ENCODE peak calls at places on chromosome 12, in nine cellular contexts. One of them, this sample, is unnamed.
A peak's percentile ranks its signal among the peaks of the same experiment; 100 is the strongest.

GRCh38 chr12:122830517-122831214 is 4.6 kb upstream of the HIP1R start:
- DNase-seq in tibial artery: no peak
- DNase-seq in CD4-positive, alpha-beta memory T cell: no peak
- DNase-seq in ovary: no peak
- DNase-seq in IMR-90: peak; percentile 81
- DNase-seq in mesenchymal stem cell: peak; percentile 73
- DNase-seq in CD4-positive, alpha-beta T cell: no peak
- DNase-seq in MM.1S: no peak
- DNase-seq in endothelial cell of umbilical vein: no peak
- DNase-seq in this sample: no peak

GRCh38 chr12:1360812-1361211 is 233.6 kb downstream of the FBXL14 start:
- DNase-seq in CD4-positive, alpha-beta T cell: no peak
- DNase-seq in endothelial cell of umbilical vein: no peak
- DNase-seq in tibial artery: no peak
- DNase-seq in MM.1S: no peak
- DNase-seq in ovary: no peak
- DNase-seq in CD4-positive, alpha-beta memory T cell: no peak
- DNase-seq in mesenchymal stem cell: peak; percentile 37
- DNase-seq in IMR-90: peak; percentile 91
- DNase-seq in this sample: no peak

GRCh38 chr12:112482734-112483133 is 64.0 kb downstream of the PTPN11 start:
- DNase-seq in endothelial cell of umbilical vein: no peak
- DNase-seq in ovary: no peak
- DNase-seq in CD4-positive, alpha-beta memory T cell: no peak
- DNase-seq in tibial artery: no peak
- DNase-seq in CD4-positive, alpha-beta T cell: no peak
- DNase-seq in mesenchymal stem cell: no peak
- DNase-seq in MM.1S: no peak
- DNase-seq in IMR-90: no peak
- DNase-seq in this sample: no peak

GRCh38 chr12:72264548-72265175 is 7.5 kb upstream of the TRHDE start:
- DNase-seq in MM.1S: peak; percentile 41
- DNase-seq in tibial artery: no peak
- DNase-seq in endothelial cell of umbilical vein: peak; percentile 3
- DNase-seq in ovary: no peak
- DNase-seq in mesenchymal stem cell: peak; percentile 42
- DNase-seq in CD4-positive, alpha-beta T cell: no peak
- DNase-seq in IMR-90: peak; percentile 48
- DNase-seq in CD4-positive, alpha-beta memory T cell: no peak
- DNase-seq in this sample: no peak

GRCh38 chr12:52006726-52007157 is at the start of gene TAMALIN:
- DNase-seq in CD4-positive, alpha-beta T cell: peak; percentile 82
- DNase-seq in ovary: peak; percentile 83
- DNase-seq in IMR-90: peak; percentile 53
- DNase-seq in endothelial cell of umbilical vein: peak; percentile 84
- DNase-seq in CD4-positive, alpha-beta memory T cell: peak; percentile 84
- DNase-seq in MM.1S: no peak
- DNase-seq in mesenchymal stem cell: peak; percentile 79
- DNase-seq in tibial artery: peak; percentile 83
- DNase-seq in this sample: no peak

GRCh38 chr12:109358154-109358869 is 10.6 kb downstream of the MYO1H start:
- DNase-seq in ovary: no peak
- DNase-seq in mesenchymal stem cell: no peak
- DNase-seq in CD4-positive, alpha-beta memory T cell: no peak
- DNase-seq in IMR-90: peak; percentile 4
- DNase-seq in CD4-positive, alpha-beta T cell: no peak
- DNase-seq in MM.1S: peak; percentile 52
- DNase-seq in tibial artery: no peak
- DNase-seq in endothelial cell of umbilical vein: peak; percentile 47
- DNase-seq in this sample: no peak

GRCh38 chr12:51318846-51319570 is 5.0 kb downstream of the BIN2 start:
- DNase-seq in MM.1S: peak; percentile 83
- DNase-seq in mesenchymal stem cell: no peak
- DNase-seq in CD4-positive, alpha-beta T cell: peak; percentile 61
- DNase-seq in ovary: no peak
- DNase-seq in tibial artery: peak; percentile 17
- DNase-seq in CD4-positive, alpha-beta memory T cell: peak; percentile 75
- DNase-seq in IMR-90: no peak
- DNase-seq in endothelial cell of umbilical vein: no peak
- DNase-seq in this sample: no peak

GRCh38 chr12:12172106-12172511 is 94.7 kb downstream of the LRP6 start:
- DNase-seq in IMR-90: peak; percentile 21
- DNase-seq in CD4-positive, alpha-beta T cell: no peak
- DNase-seq in endothelial cell of umbilical vein: peak; percentile 9
- DNase-seq in ovary: no peak
- DNase-seq in tibial artery: no peak
- DNase-seq in mesenchymal stem cell: peak; percentile 47
- DNase-seq in MM.1S: peak; percentile 62
- DNase-seq in CD4-positive, alpha-beta memory T cell: no peak
- DNase-seq in this sample: no peak

GRCh38 chr12:1281683-1282366 is 290.8 kb downstream of the ERC1 start:
- DNase-seq in endothelial cell of umbilical vein: no peak
- DNase-seq in IMR-90: peak; percentile 92
- DNase-seq in MM.1S: no peak
- DNase-seq in mesenchymal stem cell: peak; percentile 76
- DNase-seq in CD4-positive, alpha-beta memory T cell: no peak
- DNase-seq in tibial artery: no peak
- DNase-seq in CD4-positive, alpha-beta T cell: no peak
- DNase-seq in ovary: peak; percentile 21
- DNase-seq in this sample: no peak

GRCh38 chr12:11705010-11705409 is 55.5 kb downstream of the ETV6 start:
- DNase-seq in mesenchymal stem cell: peak; percentile 92
- DNase-seq in endothelial cell of umbilical vein: peak; percentile 57
- DNase-seq in CD4-positive, alpha-beta memory T cell: no peak
- DNase-seq in IMR-90: peak; percentile 97
- DNase-seq in tibial artery: no peak
- DNase-seq in CD4-positive, alpha-beta T cell: no peak
- DNase-seq in MM.1S: no peak
- DNase-seq in ovary: peak; percentile 23
- DNase-seq in this sample: no peak

GRCh38 chr12:27385756-27386155 is 53.1 kb downstream of the BMAL2 start:
- DNase-seq in IMR-90: no peak
- DNase-seq in CD4-positive, alpha-beta T cell: no peak
- DNase-seq in ovary: no peak
- DNase-seq in MM.1S: no peak
- DNase-seq in CD4-positive, alpha-beta memory T cell: no peak
- DNase-seq in mesenchymal stem cell: no peak
- DNase-seq in tibial artery: no peak
- DNase-seq in endothelial cell of umbilical vein: no peak
- DNase-seq in this sample: no peak

GRCh38 chr12:27384261-27384590 is 51.6 kb downstream of the BMAL2 start:
- DNase-seq in CD4-positive, alpha-beta T cell: no peak
- DNase-seq in tibial artery: no peak
- DNase-seq in CD4-positive, alpha-beta memory T cell: no peak
- DNase-seq in mesenchymal stem cell: no peak
- DNase-seq in IMR-90: no peak
- DNase-seq in ovary: no peak
- DNase-seq in MM.1S: no peak
- DNase-seq in endothelial cell of umbilical vein: no peak
- DNase-seq in this sample: no peak

GRCh38 chr12:27383429-27384260 is 51.0 kb downstream of the BMAL2 start:
- DNase-seq in IMR-90: peak; percentile 89
- DNase-seq in tibial artery: peak; percentile 86
- DNase-seq in CD4-positive, alpha-beta memory T cell: peak; percentile 41
- DNase-seq in mesenchymal stem cell: peak; percentile 77
- DNase-seq in ovary: peak; percentile 22
- DNase-seq in MM.1S: peak; percentile 69
- DNase-seq in endothelial cell of umbilical vein: peak; percentile 80
- DNase-seq in CD4-positive, alpha-beta T cell: peak; percentile 53
- DNase-seq in this sample: no peak

GRCh38 chr12:27382924-27383323 is 50.3 kb downstream of the BMAL2 start:
- DNase-seq in ovary: no peak
- DNase-seq in IMR-90: no peak
- DNase-seq in MM.1S: no peak
- DNase-seq in endothelial cell of umbilical vein: no peak
- DNase-seq in CD4-positive, alpha-beta memory T cell: no peak
- DNase-seq in tibial artery: no peak
- DNase-seq in CD4-positive, alpha-beta T cell: no peak
- DNase-seq in mesenchymal stem cell: no peak
- DNase-seq in this sample: no peak

GRCh38 chr12:27382126-27382795 is 49.6 kb downstream of the BMAL2 start:
- DNase-seq in IMR-90: no peak
- DNase-seq in ovary: no peak
- DNase-seq in mesenchymal stem cell: peak; percentile 4
- DNase-seq in CD4-positive, alpha-beta memory T cell: no peak
- DNase-seq in tibial artery: no peak
- DNase-seq in endothelial cell of umbilical vein: no peak
- DNase-seq in MM.1S: no peak
- DNase-seq in CD4-positive, alpha-beta T cell: no peak
- DNase-seq in this sample: no peak
- H3K27ac ChIP-seq in IMR-90: no peak overlapping the region
- H3K27ac ChIP-seq in ovary: no peak overlapping the region
- H3K27ac ChIP-seq in mesenchymal stem cell: no peak overlapping the region
- H3K27ac ChIP-seq in CD4-positive, alpha-beta memory T cell: no peak overlapping the region
- H3K27ac ChIP-seq in tibial artery: no peak overlapping the region
- H3K27ac ChIP-seq in endothelial cell of umbilical vein: no peak overlapping the region
- H3K27ac ChIP-seq in MM.1S: no peak overlapping the region
- H3K27ac ChIP-seq in CD4-positive, alpha-beta T cell: no peak overlapping the region
- H3K27ac ChIP-seq in this sample: no peak overlapping the region

GRCh38 chr12:70074510-70074909 is 168.7 kb upstream of the CNOT2 start:
- DNase-seq in endothelial cell of umbilical vein: no peak
- DNase-seq in CD4-positive, alpha-beta memory T cell: no peak
- DNase-seq in tibial artery: no peak
- DNase-seq in mesenchymal stem cell: no peak
- DNase-seq in CD4-positive, alpha-beta T cell: no peak
- DNase-seq in ovary: no peak
- DNase-seq in IMR-90: no peak
- DNase-seq in MM.1S: peak; percentile 36
- DNase-seq in this sample: no peak
- H3K27ac ChIP-seq in endothelial cell of umbilical vein: no peak overlapping the region
- H3K27ac ChIP-seq in CD4-positive, alpha-beta memory T cell: no peak overlapping the region
- H3K27ac ChIP-seq in tibial artery: no peak overlapping the region
- H3K27ac ChIP-seq in mesenchymal stem cell: no peak overlapping the region
- H3K27ac ChIP-seq in CD4-positive, alpha-beta T cell: no peak overlapping the region
- H3K27ac ChIP-seq in ovary: no peak overlapping the region
- H3K27ac ChIP-seq in IMR-90: no peak overlapping the region
- H3K27ac ChIP-seq in MM.1S: no peak overlapping the region
- H3K27ac ChIP-seq in this sample: no peak overlapping the region

GRCh38 chr12:132326646-132327045 is 2.7 kb downstream of the GALNT9 start:
- DNase-seq in endothelial cell of umbilical vein: no peak
- DNase-seq in ovary: no peak
- DNase-seq in IMR-90: no peak
- DNase-seq in MM.1S: no peak
- DNase-seq in CD4-positive, alpha-beta T cell: no peak
- DNase-seq in CD4-positive, alpha-beta memory T cell: no peak
- DNase-seq in mesenchymal stem cell: no peak
- DNase-seq in tibial artery: no peak
- DNase-seq in this sample: no peak

GRCh38 chr12:132329036-132329738 is at the start of gene GALNT9:
- DNase-seq in mesenchymal stem cell: no peak
- DNase-seq in endothelial cell of umbilical vein: no peak
- DNase-seq in IMR-90: no peak
- DNase-seq in ovary: no peak
- DNase-seq in CD4-positive, alpha-beta memory T cell: no peak
- DNase-seq in CD4-positive, alpha-beta T cell: no peak
- DNase-seq in MM.1S: no peak
- DNase-seq in tibial artery: no peak
- DNase-seq in this sample: no peak

GRCh38 chr12:132325733-132326130 is 3.7 kb downstream of the GALNT9 start:
- DNase-seq in CD4-positive, alpha-beta memory T cell: no peak
- DNase-seq in ovary: no peak
- DNase-seq in endothelial cell of umbilical vein: no peak
- DNase-seq in tibial artery: no peak
- DNase-seq in mesenchymal stem cell: no peak
- DNase-seq in CD4-positive, alpha-beta T cell: no peak
- DNase-seq in IMR-90: no peak
- DNase-seq in MM.1S: no peak
- DNase-seq in this sample: no peak

GRCh38 chr12:132328282-132329029 is 933 bp downstream of the GALNT9 start:
- DNase-seq in MM.1S: no peak
- DNase-seq in tibial artery: no peak
- DNase-seq in mesenchymal stem cell: no peak
- DNase-seq in CD4-positive, alpha-beta T cell: no peak
- DNase-seq in endothelial cell of umbilical vein: no peak
- DNase-seq in IMR-90: no peak
- DNase-seq in CD4-positive, alpha-beta memory T cell: no peak
- DNase-seq in ovary: no peak
- DNase-seq in this sample: no peak

DNA sequence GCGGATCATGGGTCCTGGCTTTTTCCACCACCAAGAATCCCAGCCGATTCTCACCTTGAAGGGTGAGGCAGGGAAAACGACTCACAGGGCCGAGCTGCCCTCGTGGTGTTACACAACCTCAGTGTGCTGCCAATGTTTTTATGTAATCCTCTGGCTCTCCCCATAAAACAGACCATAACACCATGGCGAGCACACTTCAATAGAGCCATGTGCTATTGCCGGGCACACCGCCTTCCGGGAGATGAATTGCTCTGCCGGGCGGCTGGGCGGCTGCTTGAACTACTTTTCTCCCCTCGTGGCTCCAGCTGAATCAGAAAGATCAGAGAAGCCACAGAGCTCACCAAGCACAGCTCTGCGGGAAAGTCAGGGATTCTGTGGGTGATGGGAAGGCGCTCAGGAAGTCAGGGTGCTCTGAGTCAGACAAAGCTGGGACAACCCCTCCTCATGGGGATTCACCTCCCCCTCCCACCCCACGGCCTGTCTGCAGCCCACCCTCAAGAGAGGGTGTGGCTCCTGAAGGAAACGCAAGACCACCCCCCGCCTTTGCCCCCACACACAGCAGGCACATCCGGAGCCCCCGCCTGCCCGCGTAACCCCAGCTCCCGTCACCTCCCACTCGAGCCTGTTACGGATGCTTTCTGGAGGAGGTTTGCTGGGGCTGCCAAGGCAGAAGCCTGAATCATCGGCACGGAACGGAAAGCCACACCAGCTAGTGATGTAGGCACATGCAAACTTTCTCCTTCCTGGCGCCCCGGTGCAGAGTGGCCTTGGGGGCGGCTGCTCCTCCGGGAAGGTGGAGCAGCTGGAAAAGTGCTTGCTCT is 1.8 kb downstream of the GALNT9 start:
- DNase-seq in CD4-positive, alpha-beta memory T cell: no peak
- DNase-seq in tibial artery: no peak
- DNase-seq in IMR-90: peak; percentile 82
- DNase-seq in mesenchymal stem cell: peak; percentile 1
- DNase-seq in CD4-positive, alpha-beta T cell: no peak
- DNase-seq in endothelial cell of umbilical vein: peak; percentile 45
- DNase-seq in MM.1S: no peak
- DNase-seq in ovary: peak; percentile 35
- DNase-seq in this sample: peak; percentile 70
- H3K27ac ChIP-seq in CD4-positive, alpha-beta memory T cell: no peak overlapping the region
- H3K27ac ChIP-seq in tibial artery: no peak overlapping the region
- H3K27ac ChIP-seq in IMR-90: no peak overlapping the region
- H3K27ac ChIP-seq in mesenchymal stem cell: no peak overlapping the region
- H3K27ac ChIP-seq in CD4-positive, alpha-beta T cell: no peak overlapping the region
- H3K27ac ChIP-seq in endothelial cell of umbilical vein: no peak overlapping the region
- H3K27ac ChIP-seq in MM.1S: no peak overlapping the region
- H3K27ac ChIP-seq in ovary: no peak overlapping the region
- H3K27ac ChIP-seq in this sample: no peak overlapping the region

DNA sequence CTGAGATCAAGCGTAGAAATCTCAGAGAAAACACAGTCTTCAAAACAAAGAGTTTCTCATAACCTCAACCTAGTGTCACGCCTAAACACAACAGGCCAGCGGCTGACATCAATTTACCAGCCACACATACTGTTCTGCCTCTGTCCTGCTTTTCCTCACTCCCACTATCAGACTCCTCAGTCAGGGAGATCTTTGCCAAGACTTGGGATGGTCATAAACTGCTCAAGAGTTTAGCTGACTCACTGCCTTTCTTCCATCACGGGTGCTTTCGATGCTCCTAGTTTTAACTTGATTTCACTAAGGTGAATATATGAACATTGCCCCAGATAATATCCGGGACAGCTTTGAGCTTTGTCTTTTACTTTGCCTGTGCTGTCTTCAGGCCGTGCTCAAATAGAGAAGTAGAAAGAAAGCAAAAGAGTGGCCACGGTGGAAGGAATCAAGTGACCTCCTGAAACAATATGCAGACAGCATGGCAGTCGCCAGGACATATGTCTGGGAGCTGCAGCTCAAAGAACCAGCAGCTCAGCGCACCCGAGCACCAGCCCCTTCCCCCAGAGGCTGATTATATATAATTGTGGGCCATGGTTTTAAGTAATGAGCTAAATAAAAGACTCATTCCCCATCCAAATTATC is 12.1 kb downstream of the MDM1 start:
- DNase-seq in endothelial cell of umbilical vein: no peak
- DNase-seq in CD4-positive, alpha-beta T cell: no peak
- DNase-seq in mesenchymal stem cell: peak; percentile 86
- DNase-seq in tibial artery: no peak
- DNase-seq in CD4-positive, alpha-beta memory T cell: no peak
- DNase-seq in IMR-90: peak; percentile 66
- DNase-seq in MM.1S: no peak
- DNase-seq in ovary: peak; percentile 46
- DNase-seq in this sample: no peak
- H3K27ac ChIP-seq in endothelial cell of umbilical vein: no peak overlapping the region
- H3K27ac ChIP-seq in CD4-positive, alpha-beta T cell: no peak overlapping the region
- H3K27ac ChIP-seq in mesenchymal stem cell: no peak overlapping the region
- H3K27ac ChIP-seq in tibial artery: no peak overlapping the region
- H3K27ac ChIP-seq in CD4-positive, alpha-beta memory T cell: no peak overlapping the region
- H3K27ac ChIP-seq in IMR-90: no peak overlapping the region
- H3K27ac ChIP-seq in MM.1S: no peak overlapping the region
- H3K27ac ChIP-seq in ovary: peak overlapping the region; percentile 25
- H3K27ac ChIP-seq in this sample: no peak overlapping the region

This sample was measured in dorsolateral prefrontal cortex.